ENCODE peak calls at places on chromosomes 12 and 14, in eight cellular contexts. One of them, this sample, is unnamed.

GRCh38 chr12:93876360-93876759 is 199.2 kb downstream of the CRADD start:
- DNase-seq in heart right ventricle: no peak
- DNase-seq in colonic mucosa: no peak
- DNase-seq in right lobe of liver: no peak
- DNase-seq in fibroblast of lung: no peak
- DNase-seq in H9: no peak
- DNase-seq in mesenchymal stem cell: no peak
- DNase-seq in adrenal gland: no peak
- DNase-seq in this sample: no peak

GRCh38 chr14:76538648-76539008 is 162.7 kb downstream of the ESRRB start:
- DNase-seq in heart right ventricle: no peak
- DNase-seq in colonic mucosa: no peak
- DNase-seq in right lobe of liver: no peak
- DNase-seq in fibroblast of lung: no peak
- DNase-seq in H9: no peak
- DNase-seq in mesenchymal stem cell: no peak
- DNase-seq in adrenal gland: no peak
- DNase-seq in this sample: no peak

GRCh38 chr14:102799684-102800562 is 22.7 kb downstream of the TRAF3 start:
- DNase-seq in heart right ventricle: no peak
- DNase-seq in colonic mucosa: no peak
- DNase-seq in right lobe of liver: no peak
- DNase-seq in fibroblast of lung: peak; percentile 95
- DNase-seq in H9: no peak
- DNase-seq in mesenchymal stem cell: peak; percentile 83
- DNase-seq in adrenal gland: no peak
- DNase-seq in this sample: no peak

GRCh38 chr14:102984336-102985102 is 62.1 kb downstream of the AMN start:
- DNase-seq in heart right ventricle: no peak
- DNase-seq in colonic mucosa: no peak
- DNase-seq in right lobe of liver: no peak
- DNase-seq in fibroblast of lung: no peak
- DNase-seq in H9: no peak
- DNase-seq in mesenchymal stem cell: no peak
- DNase-seq in adrenal gland: no peak
- DNase-seq in this sample: no peak

GRCh38 chr14:92516966-92517350 is 3.4 kb downstream of the RIN3 start:
- DNase-seq in heart right ventricle: no peak
- DNase-seq in colonic mucosa: no peak
- DNase-seq in right lobe of liver: no peak
- DNase-seq in fibroblast of lung: no peak
- DNase-seq in H9: no peak
- DNase-seq in mesenchymal stem cell: no peak
- DNase-seq in adrenal gland: no peak
- DNase-seq in this sample: no peak

GRCh38 chr14:100307215-100308111 is 1.2 kb upstream of the SLC25A29 start:
- DNase-seq in heart right ventricle: no peak
- DNase-seq in colonic mucosa: peak; percentile 44
- DNase-seq in right lobe of liver: no peak
- DNase-seq in fibroblast of lung: peak; percentile 9
- DNase-seq in H9: no peak
- DNase-seq in mesenchymal stem cell: peak; percentile 46
- DNase-seq in adrenal gland: peak; percentile 37
- DNase-seq in this sample: peak; percentile 31

GRCh38 chr12:54352022-54352531 is 12.2 kb downstream of the GPR84 start:
- DNase-seq in heart right ventricle: peak; percentile 65
- DNase-seq in colonic mucosa: no peak
- DNase-seq in right lobe of liver: no peak
- DNase-seq in fibroblast of lung: peak; percentile 88
- DNase-seq in H9: peak; percentile 81
- DNase-seq in mesenchymal stem cell: peak; percentile 70
- DNase-seq in adrenal gland: peak; percentile 72
- DNase-seq in this sample: no peak

GRCh38 chr14:103491691-103492090 is 30.9 kb downstream of the CKB start:
- DNase-seq in heart right ventricle: no peak
- DNase-seq in colonic mucosa: no peak
- DNase-seq in right lobe of liver: no peak
- DNase-seq in fibroblast of lung: no peak
- DNase-seq in H9: no peak
- DNase-seq in mesenchymal stem cell: no peak
- DNase-seq in adrenal gland: no peak
- DNase-seq in this sample: no peak

GRCh38 chr12:131830335-131831020 is 2.3 kb downstream of the MMP17 start:
- DNase-seq in heart right ventricle: peak; percentile 74
- DNase-seq in colonic mucosa: peak; percentile 53
- DNase-seq in right lobe of liver: peak; percentile 72
- DNase-seq in fibroblast of lung: peak; percentile 81
- DNase-seq in H9: peak; percentile 76
- DNase-seq in mesenchymal stem cell: peak; percentile 80
- DNase-seq in adrenal gland: peak; percentile 68
- DNase-seq in this sample: peak; percentile 17

GRCh38 chr14:75459791-75460190 is 32.0 kb downstream of the JDP2 start:
- DNase-seq in heart right ventricle: no peak
- DNase-seq in colonic mucosa: no peak
- DNase-seq in right lobe of liver: no peak
- DNase-seq in fibroblast of lung: no peak
- DNase-seq in H9: no peak
- DNase-seq in mesenchymal stem cell: no peak
- DNase-seq in adrenal gland: no peak
- DNase-seq in this sample: no peak

GRCh38 chr12:52405922-52406385 is at the start of gene KRT82:
- DNase-seq in heart right ventricle: no peak
- DNase-seq in colonic mucosa: no peak
- DNase-seq in right lobe of liver: no peak
- DNase-seq in fibroblast of lung: no peak
- DNase-seq in H9: no peak
- DNase-seq in mesenchymal stem cell: no peak
- DNase-seq in adrenal gland: no peak
- DNase-seq in this sample: no peak

GRCh38 chr14:105857223-105857815 is 330.9 kb downstream of the TMEM121 start:
- DNase-seq in heart right ventricle: peak; percentile 2
- DNase-seq in colonic mucosa: no peak
- DNase-seq in right lobe of liver: peak; percentile 14
- DNase-seq in fibroblast of lung: no peak
- DNase-seq in H9: no peak
- DNase-seq in mesenchymal stem cell: no peak
- DNase-seq in adrenal gland: peak; percentile 3
- DNase-seq in this sample: no peak

GRCh38 chr14:78135450-78135891 is 34.7 kb upstream of the NRXN3 start:
- DNase-seq in heart right ventricle: no peak
- DNase-seq in colonic mucosa: no peak
- DNase-seq in right lobe of liver: no peak
- DNase-seq in fibroblast of lung: peak; percentile 79
- DNase-seq in H9: no peak
- DNase-seq in mesenchymal stem cell: no peak
- DNase-seq in adrenal gland: no peak
- DNase-seq in this sample: no peak

GRCh38 chr14:66572836-66573235 is 64.9 kb downstream of the GPHN start:
- DNase-seq in heart right ventricle: no peak
- DNase-seq in colonic mucosa: no peak
- DNase-seq in right lobe of liver: no peak
- DNase-seq in fibroblast of lung: peak; percentile 56
- DNase-seq in H9: no peak
- DNase-seq in mesenchymal stem cell: no peak
- DNase-seq in adrenal gland: no peak
- DNase-seq in this sample: no peak

DNA sequence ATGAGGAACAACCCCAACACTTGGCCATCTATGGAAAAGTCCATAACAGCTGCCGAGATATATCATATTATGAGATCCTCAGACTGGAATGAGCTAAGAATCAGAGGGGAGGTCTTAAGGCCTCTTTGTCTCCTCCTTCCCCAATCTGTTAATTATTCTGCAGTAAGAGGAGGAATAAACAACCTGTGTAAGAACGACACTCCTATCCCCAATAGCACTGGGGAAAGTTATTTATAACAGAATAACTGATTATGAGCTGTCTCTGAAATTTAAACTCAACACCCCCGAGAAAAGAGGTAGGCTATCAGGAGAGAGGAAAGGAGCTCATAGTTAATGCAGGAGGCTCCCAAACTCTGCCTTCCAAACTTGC is 68.0 kb downstream of the NIN start:
- DNase-seq in heart right ventricle: no peak
- DNase-seq in colonic mucosa: no peak
- DNase-seq in right lobe of liver: no peak
- DNase-seq in fibroblast of lung: no peak
- DNase-seq in H9: no peak
- DNase-seq in mesenchymal stem cell: no peak
- DNase-seq in adrenal gland: no peak
- DNase-seq in this sample: no peak
- H3K27ac ChIP-seq in heart right ventricle: no peak overlapping the region
- H3K27ac ChIP-seq in colonic mucosa: no peak overlapping the region
- H3K27ac ChIP-seq in right lobe of liver: no peak overlapping the region
- H3K27ac ChIP-seq in fibroblast of lung: peak overlapping the region; percentile 79
- H3K27ac ChIP-seq in H9: no peak overlapping the region
- H3K27ac ChIP-seq in mesenchymal stem cell: peak overlapping the region; percentile 58
- H3K27ac ChIP-seq in adrenal gland: no peak overlapping the region
- H3K27ac ChIP-seq in this sample: peak overlapping the region; percentile 28

GRCh38 chr12:89642959-89643358 is 65.7 kb downstream of the ATP2B1 start:
- DNase-seq in heart right ventricle: no peak
- DNase-seq in colonic mucosa: no peak
- DNase-seq in right lobe of liver: no peak
- DNase-seq in fibroblast of lung: no peak
- DNase-seq in H9: no peak
- DNase-seq in mesenchymal stem cell: no peak
- DNase-seq in adrenal gland: no peak
- DNase-seq in this sample: no peak

GRCh38 chr12:89648211-89648930 is 60.3 kb downstream of the ATP2B1 start:
- DNase-seq in heart right ventricle: no peak
- DNase-seq in colonic mucosa: no peak
- DNase-seq in right lobe of liver: no peak
- DNase-seq in fibroblast of lung: peak; percentile 53
- DNase-seq in H9: peak; percentile 87
- DNase-seq in mesenchymal stem cell: peak; percentile 72
- DNase-seq in adrenal gland: no peak
- DNase-seq in this sample: peak; percentile 77

GRCh38 chr12:89649139-89649538 is 59.5 kb downstream of the ATP2B1 start:
- DNase-seq in heart right ventricle: no peak
- DNase-seq in colonic mucosa: no peak
- DNase-seq in right lobe of liver: no peak
- DNase-seq in fibroblast of lung: no peak
- DNase-seq in H9: peak; percentile 32
- DNase-seq in mesenchymal stem cell: no peak
- DNase-seq in adrenal gland: no peak
- DNase-seq in this sample: no peak

GRCh38 chr12:89649820-89650219 is 58.8 kb downstream of the ATP2B1 start:
- DNase-seq in heart right ventricle: no peak
- DNase-seq in colonic mucosa: no peak
- DNase-seq in right lobe of liver: no peak
- DNase-seq in fibroblast of lung: no peak
- DNase-seq in H9: no peak
- DNase-seq in mesenchymal stem cell: no peak
- DNase-seq in adrenal gland: no peak
- DNase-seq in this sample: no peak

GRCh38 chr12:89645434-89645833 is 63.2 kb downstream of the ATP2B1 start:
- DNase-seq in heart right ventricle: no peak
- DNase-seq in colonic mucosa: no peak
- DNase-seq in right lobe of liver: no peak
- DNase-seq in fibroblast of lung: no peak
- DNase-seq in H9: no peak
- DNase-seq in mesenchymal stem cell: no peak
- DNase-seq in adrenal gland: no peak
- DNase-seq in this sample: no peak
- H3K27ac ChIP-seq in heart right ventricle: no peak overlapping the region
- H3K27ac ChIP-seq in colonic mucosa: no peak overlapping the region
- H3K27ac ChIP-seq in right lobe of liver: no peak overlapping the region
- H3K27ac ChIP-seq in fibroblast of lung: no peak overlapping the region
- H3K27ac ChIP-seq in H9: no peak overlapping the region
- H3K27ac ChIP-seq in mesenchymal stem cell: no peak overlapping the region
- H3K27ac ChIP-seq in adrenal gland: no peak overlapping the region
- H3K27ac ChIP-seq in this sample: no peak overlapping the region

GRCh38 chr12:74891276-74891675 is 318.4 kb downstream of the KCNC2 start:
- DNase-seq in heart right ventricle: no peak
- DNase-seq in colonic mucosa: no peak
- DNase-seq in right lobe of liver: no peak
- DNase-seq in fibroblast of lung: peak; percentile 5
- DNase-seq in H9: no peak
- DNase-seq in mesenchymal stem cell: no peak
- DNase-seq in adrenal gland: no peak
- DNase-seq in this sample: no peak
- H3K27ac ChIP-seq in heart right ventricle: no peak overlapping the region
- H3K27ac ChIP-seq in colonic mucosa: no peak overlapping the region
- H3K27ac ChIP-seq in right lobe of liver: no peak overlapping the region
- H3K27ac ChIP-seq in fibroblast of lung: no peak overlapping the region
- H3K27ac ChIP-seq in H9: no peak overlapping the region
- H3K27ac ChIP-seq in mesenchymal stem cell: no peak overlapping the region
- H3K27ac ChIP-seq in adrenal gland: no peak overlapping the region
- H3K27ac ChIP-seq in this sample: no peak overlapping the region

GRCh38 chr12:125111403-125111802 is 46.2 kb downstream of the AACS start:
- DNase-seq in heart right ventricle: no peak
- DNase-seq in colonic mucosa: no peak
- DNase-seq in right lobe of liver: no peak
- DNase-seq in fibroblast of lung: no peak
- DNase-seq in H9: no peak
- DNase-seq in mesenchymal stem cell: no peak
- DNase-seq in adrenal gland: no peak
- DNase-seq in this sample: no peak

GRCh38 chr12:125110641-125111360 is 45.6 kb downstream of the AACS start:
- DNase-seq in heart right ventricle: no peak
- DNase-seq in colonic mucosa: peak; percentile 51
- DNase-seq in right lobe of liver: no peak
- DNase-seq in fibroblast of lung: peak; percentile 28
- DNase-seq in H9: no peak
- DNase-seq in mesenchymal stem cell: peak; percentile 11
- DNase-seq in adrenal gland: no peak
- DNase-seq in this sample: no peak

GRCh38 chr12:125104978-125105377 is 39.7 kb downstream of the AACS start:
- DNase-seq in heart right ventricle: no peak
- DNase-seq in colonic mucosa: no peak
- DNase-seq in right lobe of liver: no peak
- DNase-seq in fibroblast of lung: no peak
- DNase-seq in H9: no peak
- DNase-seq in mesenchymal stem cell: no peak
- DNase-seq in adrenal gland: no peak
- DNase-seq in this sample: peak; percentile 32

GRCh38 chr12:125100551-125101434 is 35.6 kb downstream of the AACS start:
- DNase-seq in heart right ventricle: no peak
- DNase-seq in colonic mucosa: no peak
- DNase-seq in right lobe of liver: no peak
- DNase-seq in fibroblast of lung: no peak
- DNase-seq in H9: no peak
- DNase-seq in mesenchymal stem cell: no peak
- DNase-seq in adrenal gland: no peak
- DNase-seq in this sample: peak; percentile 91

GRCh38 chr12:125105600-125105999 is 40.4 kb downstream of the AACS start:
- DNase-seq in heart right ventricle: no peak
- DNase-seq in colonic mucosa: no peak
- DNase-seq in right lobe of liver: no peak
- DNase-seq in fibroblast of lung: no peak
- DNase-seq in H9: no peak
- DNase-seq in mesenchymal stem cell: no peak
- DNase-seq in adrenal gland: no peak
- DNase-seq in this sample: no peak
- H3K27ac ChIP-seq in heart right ventricle: no peak overlapping the region
- H3K27ac ChIP-seq in colonic mucosa: no peak overlapping the region
- H3K27ac ChIP-seq in right lobe of liver: no peak overlapping the region
- H3K27ac ChIP-seq in fibroblast of lung: no peak overlapping the region
- H3K27ac ChIP-seq in H9: no peak overlapping the region
- H3K27ac ChIP-seq in mesenchymal stem cell: no peak overlapping the region
- H3K27ac ChIP-seq in adrenal gland: no peak overlapping the region
- H3K27ac ChIP-seq in this sample: no peak overlapping the region

This sample was measured in small intestine.